ENCODE peak calls at places on chromosomes 4 and X, in four cellular contexts. One of them, this sample, is unnamed.

GRCh38 chr4:88659061-88659889 is 38.4 kb downstream of the NAP1L5 start:
- DNase-seq in IMR-90: peak
- DNase-seq in H9: peak
- DNase-seq in H1: no peak
- DNase-seq in this sample: peak

GRCh38 chr4:185846550-185847210 is 34.7 kb upstream of the SORBS2 start:
- DNase-seq in IMR-90: no peak
- DNase-seq in H9: no peak
- DNase-seq in H1: no peak
- DNase-seq in this sample: no peak

GRCh38 chr4:87007345-87008181 is 72.8 kb downstream of the AFF1 start:
- DNase-seq in IMR-90: peak
- DNase-seq in H9: no peak
- DNase-seq in H1: no peak
- DNase-seq in this sample: peak

GRCh38 chrX:27728291-27728690 is 79.5 kb upstream of the MAGEB10 start:
- DNase-seq in IMR-90: peak
- DNase-seq in H9: no peak
- DNase-seq in H1: no peak
- DNase-seq in this sample: peak

GRCh38 chr4:85659626-85660213 is 184.8 kb downstream of the ARHGAP24 start:
- DNase-seq in IMR-90: no peak
- DNase-seq in H9: no peak
- DNase-seq in H1: no peak
- DNase-seq in this sample: no peak

GRCh38 chr4:182212211-182212761 is 30.9 kb upstream of the TENM3 start:
- DNase-seq in IMR-90: peak
- DNase-seq in H9: no peak
- DNase-seq in H1: no peak
- DNase-seq in this sample: no peak

GRCh38 chr4:118683513-118683912 is 1.7 kb upstream of the METTL14 start:
- DNase-seq in IMR-90: no peak
- DNase-seq in H9: peak
- DNase-seq in H1: no peak
- DNase-seq in this sample: peak

GRCh38 chr4:38179690-38180299 is 219.6 kb downstream of the PTTG2 start:
- DNase-seq in IMR-90: peak
- DNase-seq in H9: peak
- DNase-seq in H1: peak
- DNase-seq in this sample: peak

GRCh38 chr4:114015444-114015899 is 36.0 kb upstream of the ARSJ start:
- DNase-seq in IMR-90: peak
- DNase-seq in H9: no peak
- DNase-seq in H1: no peak
- DNase-seq in this sample: no peak

GRCh38 chr4:52877694-52878093 is 15.6 kb downstream of the RASL11B start:
- DNase-seq in IMR-90: peak
- DNase-seq in H9: no peak
- DNase-seq in H1: no peak
- DNase-seq in this sample: peak

GRCh38 chrX:150543230-150544155 is 24.9 kb upstream of the MTM1 start:
- DNase-seq in IMR-90: no peak
- DNase-seq in H9: no peak
- DNase-seq in H1: no peak
- DNase-seq in this sample: no peak

GRCh38 chrX:50117477-50117876 is 83.3 kb downstream of the AKAP4 start:
- DNase-seq in IMR-90: no peak
- DNase-seq in H9: no peak
- DNase-seq in H1: no peak
- DNase-seq in this sample: peak

GRCh38 chr4:89024051-89024675 is 32.8 kb downstream of the FAM13A start:
- DNase-seq in IMR-90: peak
- DNase-seq in H9: no peak
- DNase-seq in H1: no peak
- DNase-seq in this sample: peak

GRCh38 chr4:53355919-53356521 is 9.8 kb downstream of the SCFD2 start:
- DNase-seq in IMR-90: no peak
- DNase-seq in H9: no peak
- DNase-seq in H1: no peak
- DNase-seq in this sample: no peak

GRCh38 chr4:168877779-168878491 is 132.1 kb downstream of the CBR4 start:
- DNase-seq in IMR-90: no peak
- DNase-seq in H9: peak
- DNase-seq in H1: peak
- DNase-seq in this sample: peak

GRCh38 chr4:141702472-141703182 is 66.2 kb downstream of the IL15 start:
- DNase-seq in IMR-90: peak
- DNase-seq in H9: peak
- DNase-seq in H1: no peak
- DNase-seq in this sample: peak

GRCh38 chr4:123505457-123506310 is 109.1 kb downstream of the SPRY1 start:
- DNase-seq in IMR-90: peak
- DNase-seq in H9: peak
- DNase-seq in H1: peak
- DNase-seq in this sample: peak

GRCh38 chr4:118680808-118681207 is 4.4 kb upstream of the METTL14 start:
- DNase-seq in IMR-90: no peak
- DNase-seq in H9: peak
- DNase-seq in H1: no peak
- DNase-seq in this sample: peak

GRCh38 chr4:8782135-8782534 is 89.5 kb downstream of the HMX1 start:
- DNase-seq in IMR-90: no peak
- DNase-seq in H9: no peak
- DNase-seq in H1: no peak
- DNase-seq in this sample: no peak
- H4K5ac ChIP-seq in IMR-90: no peak
- H4K5ac ChIP-seq in H9: no peak
- H4K5ac ChIP-seq in H1: no peak
- H4K5ac ChIP-seq in this sample: no peak

GRCh38 chr4:176063718-176064117 is 1.9 kb upstream of the WDR17 start:
- DNase-seq in IMR-90: no peak
- DNase-seq in H9: no peak
- DNase-seq in H1: no peak
- DNase-seq in this sample: no peak
- H4K5ac ChIP-seq in IMR-90: no peak
- H4K5ac ChIP-seq in H9: no peak
- H4K5ac ChIP-seq in H1: no peak
- H4K5ac ChIP-seq in this sample: no peak

DNA sequence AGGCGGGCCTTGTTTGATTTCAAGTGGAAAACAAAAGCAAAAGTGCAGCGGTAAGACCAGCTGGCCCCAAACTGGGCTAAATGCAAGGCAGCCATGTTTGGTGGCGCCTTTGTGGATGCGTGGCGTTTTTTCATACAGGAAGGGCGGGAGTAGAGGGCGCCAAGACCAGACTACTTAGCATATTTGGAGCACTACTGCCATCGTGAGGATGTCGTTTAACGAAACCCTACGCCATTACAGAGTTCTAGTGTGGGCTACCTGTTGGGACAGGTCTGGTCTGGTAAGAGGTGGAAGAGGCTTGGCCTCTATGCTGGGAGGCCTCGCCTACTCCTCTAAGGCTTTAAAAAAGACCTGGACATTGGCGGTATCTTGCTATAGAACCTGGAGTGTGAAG is 230.7 kb upstream of the STK26 start:
- DNase-seq in IMR-90: peak
- DNase-seq in H9: no peak
- DNase-seq in H1: no peak
- DNase-seq in this sample: peak
- H4K5ac ChIP-seq in IMR-90: no peak
- H4K5ac ChIP-seq in H9: no peak
- H4K5ac ChIP-seq in H1: no peak
- H4K5ac ChIP-seq in this sample: no peak

GRCh38 chr4:138943893-138944292 is 71.7 kb upstream of the NOCT start:
- DNase-seq in IMR-90: no peak
- DNase-seq in H9: no peak
- DNase-seq in H1: peak
- DNase-seq in this sample: no peak

GRCh38 chr4:138945840-138946239 is 69.7 kb upstream of the NOCT start:
- DNase-seq in IMR-90: no peak
- DNase-seq in H9: no peak
- DNase-seq in H1: no peak
- DNase-seq in this sample: no peak

GRCh38 chr4:138948918-138949317 is 66.7 kb upstream of the NOCT start:
- DNase-seq in IMR-90: no peak
- DNase-seq in H9: no peak
- DNase-seq in H1: peak
- DNase-seq in this sample: peak

GRCh38 chr4:138946306-138946705 is 69.3 kb upstream of the NOCT start:
- DNase-seq in IMR-90: no peak
- DNase-seq in H9: no peak
- DNase-seq in H1: peak
- DNase-seq in this sample: no peak

GRCh38 chr4:138945401-138945800 is 70.2 kb upstream of the NOCT start:
- DNase-seq in IMR-90: no peak
- DNase-seq in H9: no peak
- DNase-seq in H1: no peak
- DNase-seq in this sample: no peak
- H4K5ac ChIP-seq in IMR-90: no peak
- H4K5ac ChIP-seq in H9: no peak
- H4K5ac ChIP-seq in H1: no peak
- H4K5ac ChIP-seq in this sample: no peak

GRCh38 chr4:180101348-180102083 is 2141.7 kb upstream of the TENM3 start:
- DNase-seq in IMR-90: no peak
- DNase-seq in H9: peak
- DNase-seq in H1: no peak
- DNase-seq in this sample: no peak

GRCh38 chr4:180103794-180104193 is 2139.4 kb upstream of the TENM3 start:
- DNase-seq in IMR-90: no peak
- DNase-seq in H9: no peak
- DNase-seq in H1: no peak
- DNase-seq in this sample: no peak

GRCh38 chr4:180098601-180099000 is 2144.6 kb upstream of the TENM3 start:
- DNase-seq in IMR-90: no peak
- DNase-seq in H9: no peak
- DNase-seq in H1: no peak
- DNase-seq in this sample: no peak

GRCh38 chr4:180099962-180100361 is 2143.2 kb upstream of the TENM3 start:
- DNase-seq in IMR-90: no peak
- DNase-seq in H9: no peak
- DNase-seq in H1: no peak
- DNase-seq in this sample: no peak

GRCh38 chr4:180100433-180101344 is 2142.5 kb upstream of the TENM3 start:
- DNase-seq in IMR-90: no peak
- DNase-seq in H9: peak
- DNase-seq in H1: no peak
- DNase-seq in this sample: no peak
- H4K5ac ChIP-seq in IMR-90: no peak
- H4K5ac ChIP-seq in H9: no peak
- H4K5ac ChIP-seq in H1: no peak
- H4K5ac ChIP-seq in this sample: no peak

GRCh38 chr4:6802050-6802449 is 19.5 kb downstream of the KIAA0232 start:
- DNase-seq in IMR-90: peak
- DNase-seq in H9: no peak
- DNase-seq in H1: no peak
- DNase-seq in this sample: no peak
- H4K5ac ChIP-seq in IMR-90: no peak
- H4K5ac ChIP-seq in H9: no peak
- H4K5ac ChIP-seq in H1: no peak
- H4K5ac ChIP-seq in this sample: no peak

GRCh38 chr4:176588436-176588835 is 204.3 kb downstream of the VEGFC start:
- DNase-seq in IMR-90: no peak
- DNase-seq in H9: no peak
- DNase-seq in H1: no peak
- DNase-seq in this sample: peak
- H4K5ac ChIP-seq in IMR-90: no peak
- H4K5ac ChIP-seq in H9: no peak
- H4K5ac ChIP-seq in H1: no peak
- H4K5ac ChIP-seq in this sample: no peak

DNA sequence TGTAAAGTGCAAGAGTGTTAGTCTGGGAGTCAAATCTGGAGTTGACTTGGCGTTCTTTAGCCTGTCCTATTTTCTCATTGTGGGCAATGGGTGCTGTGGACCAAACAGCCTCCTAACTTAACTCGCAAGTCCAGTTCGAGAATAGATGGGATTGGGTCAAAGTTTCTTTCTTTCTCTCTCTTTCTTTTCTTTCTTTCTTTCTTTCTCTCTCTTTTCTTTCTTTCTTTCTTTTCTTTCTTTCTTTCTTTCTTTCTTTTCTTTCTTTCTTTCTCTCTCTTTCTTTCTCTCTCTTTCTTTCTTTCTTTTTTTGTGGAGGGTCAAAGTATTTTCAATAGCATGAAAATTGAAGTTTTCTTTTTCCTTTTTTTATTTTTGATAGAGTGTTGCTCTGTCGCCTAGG is 3.0 kb downstream of the SLC9A6 start:
- DNase-seq in IMR-90: no peak
- DNase-seq in H9: no peak
- DNase-seq in H1: no peak
- DNase-seq in this sample: no peak
- H4K5ac ChIP-seq in IMR-90: no peak
- H4K5ac ChIP-seq in H9: no peak
- H4K5ac ChIP-seq in H1: no peak
- H4K5ac ChIP-seq in this sample: no peak

DNA sequence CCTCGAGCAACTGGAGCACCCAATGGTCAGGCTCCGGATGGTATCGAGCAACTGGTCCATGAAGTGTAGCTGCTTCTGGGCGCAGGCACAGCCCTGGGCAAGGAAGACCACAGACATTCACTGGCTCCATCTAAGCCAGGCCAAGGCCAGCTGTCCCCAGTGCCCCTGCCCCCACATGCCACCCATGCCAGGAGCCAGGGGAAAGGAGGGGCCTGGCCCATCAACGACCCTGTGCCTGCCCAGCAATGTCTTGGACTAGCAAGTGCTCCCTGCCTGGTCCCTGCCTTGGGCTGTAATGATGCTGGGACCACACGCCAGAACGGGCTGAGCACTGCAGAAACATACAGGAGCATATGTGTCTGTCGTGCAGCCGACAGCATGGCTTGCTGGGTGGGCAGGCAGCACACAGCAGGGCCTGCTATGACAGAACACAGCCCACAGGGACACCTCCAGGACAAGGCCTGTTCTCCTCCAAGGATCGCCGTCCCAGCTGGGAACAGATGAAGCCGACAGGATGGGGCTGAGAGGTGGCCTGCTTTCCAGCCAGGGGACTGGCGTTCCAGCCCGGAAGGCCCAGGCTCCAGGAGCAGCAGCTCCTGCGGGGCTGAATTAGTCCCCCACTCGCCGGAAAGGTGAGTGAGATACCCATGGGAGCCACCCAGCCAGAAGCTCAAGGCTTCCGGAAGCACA is 11.4 kb upstream of the TREX2 start:
- DNase-seq in IMR-90: no peak
- DNase-seq in H9: no peak
- DNase-seq in H1: no peak
- DNase-seq in this sample: no peak
- H4K5ac ChIP-seq in IMR-90: no peak
- H4K5ac ChIP-seq in H9: no peak
- H4K5ac ChIP-seq in H1: no peak
- H4K5ac ChIP-seq in this sample: no peak

This sample was measured in mesendoderm.